ENCODE peak calls at places on chromosome 11, in seven cellular contexts. Q is SK-N-SH, D is OCI-LY7, E is HCT116, M is GM23248, G is neural progenitor cell, U is hepatocyte. S is an unnamed sample.

GRCh38 chr11:47175746-47176327 is 842 bp downstream of the ARFGAP2 start:
- DNase-seq in U (no peak), E (no peak), M (no peak), D (peak; percentile 68), G (no peak), Q (no peak), S (peak; percentile 13)

GRCh38 chr11:133399855-133400625 is 132.3 kb downstream of the OPCML start:
- DNase-seq in U (no peak), D (no peak), M (no peak), G (no peak), Q (no peak), E (no peak), S (no peak)

GRCh38 chr11:70067591-70068341 is 10.4 kb upstream of the ANO1 start:
- DNase-seq in U (peak; percentile 45), E (peak; percentile 48), D (no peak), G (peak; percentile 82), Q (peak; percentile 30), M (no peak), S (peak; percentile 90)

GRCh38 chr11:126817096-126817495 is 183.5 kb downstream of the KIRREL3 start:
- DNase-seq in G (no peak), U (no peak), M (peak; percentile 74), Q (no peak), E (no peak), D (no peak), S (no peak)

GRCh38 chr11:35605691-35606090 is 12.6 kb upstream of the FJX1 start:
- DNase-seq in E (no peak), D (no peak), M (peak; percentile 42), G (peak; percentile 23), U (peak; percentile 28), Q (no peak), S (no peak)

GRCh38 chr11:74670171-74670570 is 61.1 kb downstream of the CHRDL2 start:
- DNase-seq in G (no peak), Q (no peak), M (no peak), E (no peak), U (no peak), D (no peak), S (no peak)

GRCh38 chr11:978781-979180 is 53.1 kb downstream of the AP2A2 start:
- DNase-seq in G (no peak), D (no peak), M (no peak), Q (no peak), E (no peak), U (no peak), S (no peak)

GRCh38 chr11:119902656-119903181 is 173.7 kb upstream of the NECTIN1 start:
- DNase-seq in Q (no peak), E (no peak), D (no peak), U (no peak), M (no peak), G (no peak), S (no peak)

GRCh38 chr11:68825603-68826002 is 16.1 kb downstream of the CPT1A start:
- DNase-seq in G (peak; percentile 18), M (no peak), D (peak; percentile 20), E (peak; percentile 37), Q (no peak), U (peak; percentile 49), S (peak; percentile 75)

GRCh38 chr11:103091024-103091423 is 936 bp downstream of the DCUN1D5 start:
- DNase-seq in U (peak; percentile 14), Q (peak; percentile 25), M (peak; percentile 54), D (peak; percentile 21), G (peak; percentile 16), E (no peak), S (peak; percentile 35)

GRCh38 chr11:17845431-17845881 is 110.9 kb downstream of the KCNC1 start:
- DNase-seq in E (no peak), U (no peak), G (no peak), Q (no peak), M (peak; percentile 82), D (no peak), S (peak; percentile 89)

GRCh38 chr11:35275808-35276170 is 136.8 kb downstream of the CD44 start:
- DNase-seq in U (no peak), M (peak; percentile 24), Q (no peak), D (no peak), G (no peak), E (no peak), S (no peak)

GRCh38 chr11:17506314-17506713 is 29.7 kb upstream of the ABCC8 start:
- DNase-seq in E (no peak), G (no peak), U (no peak), M (no peak), D (no peak), Q (no peak), S (no peak)

GRCh38 chr11:66626382-66626781 is 10.0 kb downstream of the RBM14 start:
- DNase-seq in M (no peak), Q (no peak), D (no peak), E (no peak), G (no peak), U (no peak), S (no peak)

GRCh38 chr11:66626926-66627325 is 10.5 kb downstream of the RBM14 start:
- DNase-seq in E (no peak), G (no peak), D (no peak), U (no peak), Q (no peak), M (no peak), S (no peak)

GRCh38 chr11:66628061-66628603 is 10.4 kb upstream of the RBM4 start:
- DNase-seq in D (no peak), Q (no peak), U (no peak), E (no peak), G (no peak), M (no peak), S (no peak)

GRCh38 chr11:66631883-66632282 is 6.6 kb upstream of the RBM4 start:
- DNase-seq in G (no peak), Q (no peak), E (no peak), D (no peak), U (no peak), M (no peak), S (no peak)

GRCh38 chr11:66629356-66629755 is 9.1 kb upstream of the RBM4 start:
- DNase-seq in E (no peak), M (no peak), Q (no peak), G (no peak), U (no peak), D (no peak), S (no peak)
- H2AFZ ChIP-seq in E (no peak overlapping the region), M (no peak overlapping the region), Q (no peak overlapping the region), G (no peak overlapping the region), U (no peak overlapping the region), D (no peak overlapping the region), S (no peak overlapping the region)

DNA sequence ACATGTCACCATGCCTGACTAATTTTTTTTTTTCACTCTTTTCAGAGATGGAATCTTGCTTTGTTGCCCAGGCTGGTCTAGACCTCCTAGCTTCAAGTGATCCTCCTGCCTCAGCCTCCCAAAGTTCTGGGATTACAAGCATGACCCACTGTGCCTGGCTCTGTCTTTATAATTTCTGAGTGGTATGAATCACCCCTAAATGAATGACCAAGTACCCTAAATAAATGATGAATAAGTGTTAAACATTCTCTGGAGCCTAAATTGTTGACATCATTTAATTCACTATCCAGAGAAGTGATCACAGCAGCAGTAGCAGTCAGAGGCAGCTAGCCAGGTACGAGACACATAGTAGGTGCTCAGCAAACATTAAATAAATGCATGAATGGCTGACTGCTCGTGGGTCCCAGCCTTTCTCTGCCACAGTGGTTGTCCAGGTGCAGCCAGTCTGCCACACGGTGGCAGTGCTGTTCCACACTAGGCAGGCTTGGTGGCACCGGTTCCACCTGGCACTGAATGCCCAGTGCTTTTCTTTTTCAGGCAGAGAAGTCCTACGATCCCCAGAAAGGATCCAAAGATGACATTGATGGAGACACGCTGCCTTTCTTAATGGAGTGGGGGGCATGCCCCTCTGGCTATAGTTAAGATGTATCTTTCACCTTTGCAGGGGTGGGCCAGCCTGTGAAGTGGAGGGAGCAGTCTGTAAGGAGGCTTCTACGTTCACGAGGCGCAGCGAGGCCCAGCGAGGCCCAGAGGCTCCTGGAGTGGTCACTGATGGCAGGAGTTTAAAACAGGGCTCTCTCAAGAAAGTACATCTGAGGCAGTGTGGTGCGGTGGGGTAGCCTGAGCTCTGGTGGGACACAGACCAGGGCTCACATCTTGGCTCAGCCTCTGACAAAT is 8.7 kb upstream of the TTC12 start:
- DNase-seq in D (peak; percentile 53), M (peak; percentile 81), G (peak; percentile 86), E (peak; percentile 53), Q (peak; percentile 81), U (peak; percentile 84), S (peak; percentile 90)
- TF ChIP-seq EZH2phosphoT487 in D (no peak), M (no peak), G (no peak), E (no peak), Q (no peak), U (no peak), S (no peak)

DNA sequence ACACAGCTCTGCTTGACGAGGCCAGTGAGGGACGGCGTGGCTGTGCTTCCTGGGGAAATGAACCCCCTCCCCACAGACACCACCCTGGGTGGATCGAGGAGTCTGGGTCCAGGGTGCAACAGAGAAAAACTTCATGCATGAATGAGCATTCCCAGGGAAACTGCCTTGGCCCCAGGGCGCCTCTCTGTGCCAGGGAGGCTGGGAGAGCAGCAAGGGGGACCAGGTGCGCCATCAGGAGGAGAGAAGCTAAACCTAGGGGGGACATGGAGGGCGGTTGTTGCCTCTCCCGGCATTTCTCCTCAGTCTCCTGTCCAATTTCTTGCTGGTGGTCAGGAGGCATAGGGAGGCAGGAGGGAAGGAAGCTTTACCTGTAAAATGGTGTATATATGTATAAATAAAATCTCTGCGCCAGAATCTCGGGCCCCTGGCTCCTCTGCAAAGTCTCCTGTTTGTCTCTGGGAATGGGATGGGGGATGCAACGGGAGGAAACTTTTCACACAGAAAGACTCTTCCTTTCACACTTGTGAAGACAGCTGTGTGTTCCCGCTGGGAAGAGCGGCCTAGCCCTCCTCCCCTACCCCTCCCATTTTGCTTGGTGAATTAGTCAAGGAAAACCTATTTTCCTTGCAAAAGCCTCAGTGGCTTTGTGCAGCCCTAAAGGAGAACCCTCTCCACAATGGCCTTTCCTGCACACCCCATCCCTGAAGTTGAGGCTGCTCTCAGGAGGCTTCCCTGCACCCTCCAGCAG is 9.2 kb upstream of the IGF2 start:
- DNase-seq in U (no peak), G (no peak), M (no peak), D (no peak), Q (no peak), E (no peak), S (no peak)
- H4K20me1 ChIP-seq in U (no peaks in the 10 kb centered on the region), G (peaks cover 21% of the 10 kb centered on the region), M (no peaks in the 10 kb centered on the region), D (no peaks in the 10 kb centered on the region), Q (peaks cover 3% of the 10 kb centered on the region), E (no peaks in the 10 kb centered on the region), S (no peaks in the 10 kb centered on the region)

DNA sequence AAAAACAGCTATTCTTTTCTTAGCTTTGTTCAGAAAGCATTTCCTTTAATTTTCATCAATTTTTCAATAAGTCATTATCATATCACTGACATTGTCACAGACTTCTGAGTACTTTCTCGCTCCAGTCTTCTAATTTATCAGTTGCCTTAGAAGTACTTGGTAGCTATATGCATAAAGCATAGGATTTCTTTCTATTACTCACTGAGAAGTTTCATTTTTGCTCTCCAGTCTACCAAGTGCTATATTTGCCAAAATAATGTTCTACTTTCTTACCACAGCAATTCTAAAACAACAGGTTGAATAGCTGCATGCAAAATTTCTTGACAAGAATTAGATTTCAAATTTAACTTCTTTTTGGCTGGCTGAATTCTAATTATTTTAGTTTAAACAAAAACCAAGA is 116.3 kb downstream of the STK33 start:
- DNase-seq in E (no peak), Q (no peak), G (no peak), D (no peak), M (no peak), U (no peak), S (no peak)
- H2AFZ ChIP-seq in E (no peak overlapping the region), Q (no peak overlapping the region), G (no peak overlapping the region), D (no peak overlapping the region), M (no peak overlapping the region), U (no peak overlapping the region), S (no peak overlapping the region)

S was measured in PC-3.